ENCODE peak calls at places on chromosomes 12 and 14, in seven cellular contexts. U, Z, W, B, E, N and G are unnamed samples.

GRCh38 chr14:69291396-69291795 is 31.4 kb downstream of the GALNT16 start:
- DNase-seq in U (no peak), Z (peak), W (no peak), B (no peak), E (no peak), N (no peak), G (no peak)

GRCh38 chr12:113162102-113163029 is 12.8 kb downstream of the CFAP73 start:
- DNase-seq in U (no peak), Z (peak), W (no peak), B (no peak), E (no peak), N (peak), G (no peak)

GRCh38 chr14:52458721-52459085 is 93.6 kb downstream of the TXNDC16 start:
- DNase-seq in U (no peak), Z (no peak), W (no peak), B (no peak), E (no peak), N (no peak), G (no peak)

GRCh38 chr12:62922539-62922938 is 12.4 kb downstream of the PPM1H start:
- DNase-seq in U (no peak), Z (no peak), W (no peak), B (no peak), E (no peak), N (no peak), G (no peak)

GRCh38 chr14:77508249-77508648 is 9.6 kb upstream of the ISM2 start:
- DNase-seq in U (no peak), Z (peak), W (no peak), B (no peak), E (no peak), N (no peak), G (no peak)

GRCh38 chr14:53652068-53652467 is 304.6 kb downstream of the BMP4 start:
- DNase-seq in U (no peak), Z (no peak), W (no peak), B (no peak), E (no peak), N (no peak), G (no peak)

GRCh38 chr12:55742719-55743130 is at the start of gene GDF11:
- DNase-seq in U (peak), Z (peak), W (peak), B (no peak), E (peak), N (peak), G (peak)

GRCh38 chr14:100665518-100666032 is 61.1 kb upstream of the DLK1 start:
- DNase-seq in U (no peak), Z (peak), W (no peak), B (no peak), E (peak), N (peak), G (no peak)

GRCh38 chr14:95040723-95041476 is 116.4 kb downstream of the DICER1 start:
- DNase-seq in U (no peak), Z (no peak), W (no peak), B (no peak), E (no peak), N (no peak), G (peak)

GRCh38 chr14:30210630-30211029 is 283.0 kb upstream of the PRKD1 start:
- DNase-seq in U (no peak), Z (no peak), W (no peak), B (no peak), E (no peak), N (no peak), G (no peak)

DNA sequence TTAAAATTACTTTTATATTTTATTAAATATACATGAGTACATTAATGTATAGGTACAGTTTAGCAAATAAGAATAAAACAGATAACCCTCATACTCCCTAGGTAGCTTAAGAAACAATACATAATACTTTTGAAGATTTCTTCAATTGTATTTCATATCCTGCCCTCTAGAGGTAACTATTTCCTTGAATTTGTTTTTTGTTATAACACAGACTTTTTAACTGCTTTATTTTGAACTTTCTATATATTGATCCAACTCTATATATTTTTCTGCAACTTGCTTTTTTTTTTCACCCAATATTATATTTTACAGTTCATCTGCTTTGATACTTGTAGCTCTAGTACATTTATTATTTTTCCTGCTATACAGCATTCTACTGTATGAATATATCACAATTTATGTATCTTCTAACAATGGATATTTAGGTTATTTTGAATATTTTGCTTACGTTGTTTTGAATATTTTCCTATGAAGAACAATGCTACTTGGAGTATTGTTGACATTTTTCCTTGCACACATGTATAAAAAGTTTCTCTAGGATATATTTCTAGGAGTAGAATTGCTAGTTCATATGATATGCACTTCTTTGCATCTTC is 72.8 kb upstream of the ABCD2 start:
- DNase-seq in U (no peak), Z (no peak), W (no peak), B (no peak), E (no peak), N (no peak), G (peak)
- TF ChIP-seq CTCF in U (peak), Z (no peak), W (no peak), B (no peak), E (no peak), N (no peak), G (no peak)

GRCh38 chr12:106790020-106790419 is 15.5 kb downstream of the RIC8B start:
- DNase-seq in U (no peak), Z (no peak), W (no peak), B (no peak), E (no peak), N (no peak), G (no peak)
- TF ChIP-seq CTCF in U (no peak), Z (no peak), W (no peak), B (peak), E (no peak), N (no peak), G (no peak)

DNA sequence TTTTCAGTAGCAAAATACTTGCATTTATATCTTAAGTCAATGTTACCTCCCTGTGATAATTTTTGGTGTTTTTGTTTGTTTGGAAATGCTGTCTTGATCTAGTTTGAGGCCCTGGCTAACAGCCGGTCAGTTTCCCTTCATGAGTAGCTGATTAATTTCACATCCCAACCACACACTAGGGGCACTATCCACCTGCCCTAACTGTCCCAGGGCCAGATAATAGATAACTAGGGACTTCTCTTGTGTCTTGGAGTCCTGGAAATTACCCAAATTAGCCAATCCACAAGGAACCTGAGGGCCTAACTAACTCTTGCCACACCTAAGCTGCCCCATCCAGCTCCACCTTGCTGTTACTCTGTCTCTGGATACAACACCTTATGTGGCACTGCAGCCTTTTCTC is 399.9 kb downstream of the FOXG1 start:
- DNase-seq in U (no peak), Z (no peak), W (no peak), B (no peak), E (no peak), N (no peak), G (no peak)
- TF ChIP-seq CTCF in U (no peak), Z (no peak), W (no peak), B (peak), E (no peak), N (no peak), G (no peak)

GRCh38 chr12:54649825-54650224 is 1.7 kb upstream of the DCD start:
- DNase-seq in U (no peak), Z (no peak), W (no peak), B (no peak), E (no peak), N (no peak), G (no peak)

GRCh38 chr12:54650409-54650808 is 2.2 kb upstream of the DCD start:
- DNase-seq in U (no peak), Z (no peak), W (no peak), B (no peak), E (no peak), N (no peak), G (no peak)

GRCh38 chr12:54650884-54651283 is 2.7 kb upstream of the DCD start:
- DNase-seq in U (no peak), Z (no peak), W (no peak), B (no peak), E (no peak), N (no peak), G (no peak)

GRCh38 chr12:54654926-54655325 is 6.8 kb upstream of the DCD start:
- DNase-seq in U (no peak), Z (no peak), W (no peak), B (no peak), E (no peak), N (no peak), G (no peak)

DNA sequence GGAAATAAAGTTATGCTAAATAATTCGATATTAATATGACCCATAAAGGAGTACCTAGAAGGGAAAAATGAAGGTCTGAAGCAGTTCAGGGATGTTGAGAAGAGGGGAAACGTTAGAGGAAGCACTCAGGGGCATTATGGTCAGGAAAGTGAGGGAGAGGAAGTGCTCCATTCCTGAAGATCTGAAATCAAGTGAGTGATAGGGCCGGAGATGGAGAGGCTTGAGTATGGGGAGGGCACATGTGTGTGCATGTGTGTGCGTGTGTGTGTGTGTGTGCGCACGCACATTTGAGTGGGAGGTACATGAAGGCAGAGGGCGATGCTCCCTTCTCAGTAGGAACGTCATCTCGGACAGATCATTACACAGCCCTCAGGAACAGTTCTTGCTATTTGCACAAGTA is 4.9 kb upstream of the DCD start:
- DNase-seq in U (no peak), Z (no peak), W (no peak), B (no peak), E (no peak), N (no peak), G (no peak)
- TF ChIP-seq CTCF in U (no peak), Z (no peak), W (no peak), B (no peak), E (no peak), N (no peak), G (no peak)

GRCh38 chr14:80924365-80925103 is 17.0 kb downstream of the CEP128 start:
- DNase-seq in U (no peak), Z (no peak), W (no peak), B (no peak), E (no peak), N (no peak), G (no peak)

GRCh38 chr14:80926706-80927384 is 14.7 kb downstream of the CEP128 start:
- DNase-seq in U (no peak), Z (no peak), W (no peak), B (no peak), E (no peak), N (no peak), G (no peak)

GRCh38 chr14:80930836-80931389 is 10.6 kb downstream of the CEP128 start:
- DNase-seq in U (no peak), Z (no peak), W (no peak), B (no peak), E (no peak), N (no peak), G (peak)

GRCh38 chr14:80930095-80930494 is 11.4 kb downstream of the CEP128 start:
- DNase-seq in U (no peak), Z (no peak), W (no peak), B (no peak), E (no peak), N (no peak), G (no peak)

GRCh38 chr14:80927385-80927989 is 14.1 kb downstream of the CEP128 start:
- DNase-seq in U (no peak), Z (no peak), W (no peak), B (no peak), E (no peak), N (no peak), G (no peak)
- TF ChIP-seq CTCF in U (no peak), Z (no peak), W (no peak), B (peak), E (no peak), N (no peak), G (no peak)

GRCh38 chr12:94980577-94980976 is 22.9 kb downstream of the NDUFA12 start:
- DNase-seq in U (no peak), Z (no peak), W (no peak), B (no peak), E (no peak), N (no peak), G (no peak)
- TF ChIP-seq CTCF in U (no peak), Z (no peak), W (no peak), B (peak), E (no peak), N (no peak), G (peak)

DNA sequence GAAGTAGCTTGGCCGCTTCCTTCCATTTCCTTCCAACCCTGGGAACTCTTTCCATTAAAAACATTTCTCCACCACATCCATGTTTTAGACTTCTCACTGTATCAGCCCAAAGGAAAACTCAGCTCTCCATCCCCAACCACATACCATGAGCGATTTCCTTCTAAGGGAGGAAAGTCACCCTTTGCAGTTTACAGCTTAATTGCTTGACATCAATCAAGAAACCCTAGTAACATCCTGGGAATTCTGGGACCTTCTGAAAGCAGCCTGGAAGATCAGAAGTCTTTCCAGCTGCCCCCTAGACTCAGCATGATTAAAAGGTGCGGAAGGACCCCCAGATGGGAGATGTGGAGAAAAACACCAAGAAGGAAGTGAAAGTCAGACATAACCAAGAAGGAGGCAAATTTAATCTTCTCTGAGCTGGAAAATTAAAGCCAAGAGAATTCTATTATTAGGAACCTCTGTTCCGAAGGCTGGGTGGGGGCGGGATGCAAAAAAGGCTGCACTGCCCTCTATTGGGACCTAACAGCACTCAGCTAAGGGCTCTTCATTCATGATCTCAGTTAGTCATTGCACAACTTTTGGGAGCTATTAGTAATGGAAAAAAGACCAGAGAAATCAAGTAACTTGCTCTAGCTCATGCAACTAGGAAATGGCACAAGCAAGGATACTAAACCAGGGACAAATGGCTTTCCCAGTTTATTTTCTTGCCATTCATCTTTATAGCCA is 73.2 kb upstream of the PLXNC1 start:
- DNase-seq in U (peak), Z (peak), W (no peak), B (no peak), E (peak), N (peak), G (peak)
- TF ChIP-seq CTCF in U (peak), Z (peak), W (no peak), B (peak), E (peak), N (peak), G (peak)

GRCh38 chr12:67651380-67651695 is 2.8 kb downstream of the DYRK2 start:
- DNase-seq in U (no peak), Z (peak), W (peak), B (no peak), E (no peak), N (no peak), G (peak)
- TF ChIP-seq CTCF in U (no peak), Z (no peak), W (peak), B (peak), E (no peak), N (no peak), G (no peak)

GRCh38 chr12:2054091-2055018 is 1.6 kb downstream of the CACNA1C start:
- DNase-seq in U (no peak), Z (no peak), W (no peak), B (no peak), E (no peak), N (peak), G (no peak)

GRCh38 chr12:2053675-2054070 is 886 bp downstream of the CACNA1C start:
- DNase-seq in U (no peak), Z (no peak), W (no peak), B (no peak), E (no peak), N (no peak), G (no peak)

GRCh38 chr12:2049604-2050540 is 2.9 kb upstream of the CACNA1C start:
- DNase-seq in U (no peak), Z (peak), W (no peak), B (no peak), E (no peak), N (no peak), G (no peak)

GRCh38 chr12:2051700-2052625 is 824 bp upstream of the CACNA1C start:
- DNase-seq in U (no peak), Z (no peak), W (no peak), B (no peak), E (no peak), N (no peak), G (no peak)

GRCh38 chr12:2052861-2053674 is at the start of gene CACNA1C:
- DNase-seq in U (no peak), Z (peak), W (peak), B (no peak), E (peak), N (peak), G (peak)
- TF ChIP-seq CTCF in U (peak), Z (peak), W (no peak), B (peak), E (peak), N (peak), G (peak)

GRCh38 chr12:5898874-5899273 is 46.2 kb downstream of the ANO2 start:
- DNase-seq in U (no peak), Z (no peak), W (no peak), B (no peak), E (no peak), N (no peak), G (no peak)
- TF ChIP-seq CTCF in U (no peak), Z (no peak), W (no peak), B (peak), E (no peak), N (no peak), G (no peak)